ENCODE peak calls at places on chromosomes 16 and 17, in five cellular contexts. One of them, this sample, is unnamed.

GRCh38 chr16:57544129-57544653 is 1.7 kb downstream of the ADGRG5 start:
- DNase-seq in IMR-90: no peak
- DNase-seq in GM23248: no peak
- DNase-seq in neuronal stem cell: no peak
- DNase-seq in hepatocyte: no peak
- DNase-seq in this sample: no peak

GRCh38 chr17:35117984-35118383 is 1.7 kb downstream of the RAD51D start:
- DNase-seq in IMR-90: peak
- DNase-seq in GM23248: peak
- DNase-seq in neuronal stem cell: no peak
- DNase-seq in hepatocyte: no peak
- DNase-seq in this sample: peak

GRCh38 chr17:79603771-79604170 is 7.1 kb downstream of the RBFOX3 start:
- DNase-seq in IMR-90: no peak
- DNase-seq in GM23248: no peak
- DNase-seq in neuronal stem cell: no peak
- DNase-seq in hepatocyte: no peak
- DNase-seq in this sample: no peak

GRCh38 chr17:80927791-80928216 is 63.8 kb upstream of the CHMP6 start:
- DNase-seq in IMR-90: peak
- DNase-seq in GM23248: no peak
- DNase-seq in neuronal stem cell: no peak
- DNase-seq in hepatocyte: no peak
- DNase-seq in this sample: no peak

GRCh38 chr16:66954097-66954659 is 6.9 kb upstream of the CES3 start:
- DNase-seq in IMR-90: peak
- DNase-seq in GM23248: peak
- DNase-seq in neuronal stem cell: no peak
- DNase-seq in hepatocyte: peak
- DNase-seq in this sample: peak

GRCh38 chr16:49158029-49158642 is 123.5 kb downstream of the CBLN1 start:
- DNase-seq in IMR-90: peak
- DNase-seq in GM23248: peak
- DNase-seq in neuronal stem cell: peak
- DNase-seq in hepatocyte: peak
- DNase-seq in this sample: peak

GRCh38 chr16:51549836-51550235 is 398.8 kb upstream of the SALL1 start:
- DNase-seq in IMR-90: peak
- DNase-seq in GM23248: peak
- DNase-seq in neuronal stem cell: no peak
- DNase-seq in hepatocyte: no peak
- DNase-seq in this sample: no peak

GRCh38 chr16:56195151-56195550 is 3.9 kb downstream of the GNAO1 start:
- DNase-seq in IMR-90: no peak
- DNase-seq in GM23248: no peak
- DNase-seq in neuronal stem cell: no peak
- DNase-seq in hepatocyte: no peak
- DNase-seq in this sample: peak

GRCh38 chr17:45244725-45245656 is 16.9 kb downstream of the SPATA32 start:
- DNase-seq in IMR-90: no peak
- DNase-seq in GM23248: no peak
- DNase-seq in neuronal stem cell: no peak
- DNase-seq in hepatocyte: no peak
- DNase-seq in this sample: no peak

GRCh38 chr16:47311738-47312505 is 148.9 kb downstream of the ITFG1 start:
- DNase-seq in IMR-90: peak
- DNase-seq in GM23248: peak
- DNase-seq in neuronal stem cell: no peak
- DNase-seq in hepatocyte: peak
- DNase-seq in this sample: peak

GRCh38 chr17:79370126-79370525 is 240.7 kb downstream of the RBFOX3 start:
- DNase-seq in IMR-90: no peak
- DNase-seq in GM23248: no peak
- DNase-seq in neuronal stem cell: no peak
- DNase-seq in hepatocyte: no peak
- DNase-seq in this sample: no peak

GRCh38 chr16:8935989-8936388 is 27.7 kb downstream of the USP7 start:
- DNase-seq in IMR-90: no peak
- DNase-seq in GM23248: no peak
- DNase-seq in neuronal stem cell: no peak
- DNase-seq in hepatocyte: no peak
- DNase-seq in this sample: no peak

GRCh38 chr17:29113334-29113733 is 66.9 kb downstream of the MYO18A start:
- DNase-seq in IMR-90: no peak
- DNase-seq in GM23248: no peak
- DNase-seq in neuronal stem cell: no peak
- DNase-seq in hepatocyte: no peak
- DNase-seq in this sample: no peak

GRCh38 chr16:82603784-82604411 is 22.9 kb upstream of the CDH13 start:
- DNase-seq in IMR-90: peak
- DNase-seq in GM23248: peak
- DNase-seq in neuronal stem cell: peak
- DNase-seq in hepatocyte: peak
- DNase-seq in this sample: no peak

GRCh38 chr16:88886915-88887521 is 20.6 kb upstream of the PABPN1L start:
- DNase-seq in IMR-90: peak
- DNase-seq in GM23248: no peak
- DNase-seq in neuronal stem cell: no peak
- DNase-seq in hepatocyte: peak
- DNase-seq in this sample: no peak

GRCh38 chr17:50260501-50260911 is 13.8 kb upstream of the TMEM92 start:
- DNase-seq in IMR-90: no peak
- DNase-seq in GM23248: no peak
- DNase-seq in neuronal stem cell: no peak
- DNase-seq in hepatocyte: peak
- DNase-seq in this sample: no peak

GRCh38 chr17:63250830-63251229 is 195.3 kb downstream of the CYB561 start:
- DNase-seq in IMR-90: no peak
- DNase-seq in GM23248: peak
- DNase-seq in neuronal stem cell: no peak
- DNase-seq in hepatocyte: no peak
- DNase-seq in this sample: no peak
- H2AFZ ChIP-seq in IMR-90: no peak
- H2AFZ ChIP-seq in GM23248: no peak
- H2AFZ ChIP-seq in neuronal stem cell: no peak
- H2AFZ ChIP-seq in hepatocyte: no peak
- H2AFZ ChIP-seq in this sample: no peak

GRCh38 chr17:59807892-59808509 is 84.7 kb downstream of the TUBD1 start:
- DNase-seq in IMR-90: no peak
- DNase-seq in GM23248: peak
- DNase-seq in neuronal stem cell: no peak
- DNase-seq in hepatocyte: no peak
- DNase-seq in this sample: no peak

GRCh38 chr17:59803377-59803757 is 89.4 kb downstream of the TUBD1 start:
- DNase-seq in IMR-90: no peak
- DNase-seq in GM23248: no peak
- DNase-seq in neuronal stem cell: no peak
- DNase-seq in hepatocyte: no peak
- DNase-seq in this sample: no peak

GRCh38 chr17:59800530-59800942 is 92.2 kb downstream of the TUBD1 start:
- DNase-seq in IMR-90: no peak
- DNase-seq in GM23248: no peak
- DNase-seq in neuronal stem cell: no peak
- DNase-seq in hepatocyte: no peak
- DNase-seq in this sample: no peak

GRCh38 chr17:59802160-59802559 is 90.6 kb downstream of the TUBD1 start:
- DNase-seq in IMR-90: no peak
- DNase-seq in GM23248: no peak
- DNase-seq in neuronal stem cell: no peak
- DNase-seq in hepatocyte: no peak
- DNase-seq in this sample: no peak

GRCh38 chr17:59804910-59805381 is 87.8 kb downstream of the TUBD1 start:
- DNase-seq in IMR-90: no peak
- DNase-seq in GM23248: peak
- DNase-seq in neuronal stem cell: peak
- DNase-seq in hepatocyte: no peak
- DNase-seq in this sample: no peak
- H3K27ac ChIP-seq in IMR-90: peak
- H3K27ac ChIP-seq in GM23248: peak
- H3K27ac ChIP-seq in neuronal stem cell: no peak
- H3K27ac ChIP-seq in hepatocyte: peak
- H3K27ac ChIP-seq in this sample: peak

GRCh38 chr17:48490391-48491026 is 40.3 kb downstream of the HOXB1 start:
- DNase-seq in IMR-90: no peak
- DNase-seq in GM23248: no peak
- DNase-seq in neuronal stem cell: no peak
- DNase-seq in hepatocyte: no peak
- DNase-seq in this sample: no peak

GRCh38 chr17:48494335-48494734 is 36.5 kb downstream of the HOXB1 start:
- DNase-seq in IMR-90: peak
- DNase-seq in GM23248: peak
- DNase-seq in neuronal stem cell: no peak
- DNase-seq in hepatocyte: no peak
- DNase-seq in this sample: no peak

GRCh38 chr17:48492401-48493298 is 38.2 kb downstream of the HOXB1 start:
- DNase-seq in IMR-90: peak
- DNase-seq in GM23248: peak
- DNase-seq in neuronal stem cell: no peak
- DNase-seq in hepatocyte: peak
- DNase-seq in this sample: peak

GRCh38 chr17:48489781-48490180 is 41.0 kb downstream of the HOXB1 start:
- DNase-seq in IMR-90: no peak
- DNase-seq in GM23248: no peak
- DNase-seq in neuronal stem cell: no peak
- DNase-seq in hepatocyte: no peak
- DNase-seq in this sample: no peak

DNA sequence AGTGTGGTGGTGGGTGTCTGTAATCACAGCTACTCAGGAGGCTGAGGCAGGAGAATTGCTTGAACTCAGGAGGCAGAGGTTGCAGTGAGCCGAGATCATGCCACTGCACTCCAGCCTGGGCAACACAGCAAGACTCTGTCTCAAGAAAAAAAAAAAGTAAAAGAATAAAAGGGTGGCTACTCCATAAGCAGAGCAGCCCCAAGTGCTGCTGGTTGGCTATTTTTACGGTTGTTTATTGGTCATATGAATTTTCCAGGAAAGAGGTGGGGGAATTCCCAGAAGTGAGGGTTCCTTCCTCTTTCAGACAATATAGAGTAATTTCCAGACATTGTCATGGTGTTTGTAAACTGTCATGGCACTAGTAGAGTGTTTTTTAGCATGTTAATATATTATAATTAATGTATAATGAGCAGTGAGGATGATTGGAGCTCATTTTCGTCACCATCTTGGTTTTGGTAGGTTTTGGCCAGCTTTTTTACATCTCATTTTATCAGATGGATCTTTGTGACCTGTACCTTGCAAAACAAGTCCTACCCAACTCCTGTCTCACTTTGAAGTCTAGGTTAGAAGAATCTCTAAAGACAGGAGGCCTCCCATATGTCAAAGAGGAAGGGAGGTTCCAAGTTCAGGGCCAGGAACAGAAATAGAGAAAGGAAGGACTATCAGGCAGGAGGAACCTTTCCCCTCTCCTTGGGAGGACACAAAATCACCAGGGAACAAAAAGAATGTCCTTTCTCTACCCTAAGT is 39.1 kb downstream of the HOXB1 start:
- DNase-seq in IMR-90: peak
- DNase-seq in GM23248: peak
- DNase-seq in neuronal stem cell: no peak
- DNase-seq in hepatocyte: no peak
- DNase-seq in this sample: no peak
- H2AFZ ChIP-seq in IMR-90: no peak
- H2AFZ ChIP-seq in GM23248: no peak
- H2AFZ ChIP-seq in neuronal stem cell: no peak
- H2AFZ ChIP-seq in hepatocyte: no peak
- H2AFZ ChIP-seq in this sample: no peak

DNA sequence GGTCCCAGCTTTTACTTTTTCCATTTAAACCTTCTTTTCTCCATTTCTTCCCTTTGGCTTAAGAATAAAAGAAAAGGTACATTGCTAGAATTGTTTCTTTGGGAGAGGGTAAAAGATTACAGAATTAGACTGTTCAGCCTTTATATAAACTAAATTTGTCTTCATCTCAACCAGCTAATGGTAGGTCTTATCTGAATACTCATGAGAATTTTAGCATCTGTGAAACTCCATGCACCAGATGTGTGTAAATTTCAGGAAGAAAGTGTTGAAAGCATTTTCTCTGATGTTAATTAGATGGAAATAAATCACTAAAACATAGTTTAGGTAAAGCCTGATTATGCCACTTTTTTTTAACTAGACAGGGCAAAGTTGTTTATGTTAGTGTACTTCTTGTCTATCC is 24.9 kb downstream of the NQO1 start:
- DNase-seq in IMR-90: no peak
- DNase-seq in GM23248: no peak
- DNase-seq in neuronal stem cell: no peak
- DNase-seq in hepatocyte: no peak
- DNase-seq in this sample: no peak
- H3K27ac ChIP-seq in IMR-90: no peak
- H3K27ac ChIP-seq in GM23248: no peak
- H3K27ac ChIP-seq in neuronal stem cell: no peak
- H3K27ac ChIP-seq in hepatocyte: no peak
- H3K27ac ChIP-seq in this sample: peak

GRCh38 chr16:23679274-23679985 is 741 bp downstream of the PLK1 start:
- DNase-seq in IMR-90: peak
- DNase-seq in GM23248: no peak
- DNase-seq in neuronal stem cell: peak
- DNase-seq in hepatocyte: peak
- DNase-seq in this sample: no peak
- H2AFZ ChIP-seq in IMR-90: peak
- H2AFZ ChIP-seq in GM23248: no peak
- H2AFZ ChIP-seq in neuronal stem cell: peak
- H2AFZ ChIP-seq in hepatocyte: peak
- H2AFZ ChIP-seq in this sample: peak

DNA sequence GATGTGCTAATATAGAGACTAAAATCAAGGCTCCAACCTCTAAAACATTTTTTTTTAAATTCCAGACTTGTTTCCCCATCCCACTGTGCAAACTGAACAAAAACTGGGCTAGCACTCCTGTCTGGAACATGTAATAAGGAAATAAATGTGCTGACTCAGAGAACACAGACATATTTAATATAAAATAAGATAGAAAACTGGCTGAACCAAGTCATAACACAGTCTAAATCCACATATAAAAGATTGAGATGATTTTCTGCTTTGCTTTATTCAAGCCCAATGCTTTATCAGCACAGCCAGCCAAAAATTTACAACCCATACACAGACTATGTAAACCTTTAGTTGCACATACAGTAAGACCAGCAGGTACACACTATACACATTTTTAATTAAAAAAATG is 1.5 kb downstream of the STAT3 start:
- DNase-seq in IMR-90: no peak
- DNase-seq in GM23248: peak
- DNase-seq in neuronal stem cell: no peak
- DNase-seq in hepatocyte: no peak
- DNase-seq in this sample: no peak
- H3K27ac ChIP-seq in IMR-90: no peak
- H3K27ac ChIP-seq in GM23248: peak
- H3K27ac ChIP-seq in neuronal stem cell: no peak
- H3K27ac ChIP-seq in hepatocyte: peak
- H3K27ac ChIP-seq in this sample: peak

This sample was measured in PC-9.